ENCODE peak calls at places on chromosomes 11 and 22, in seven cellular contexts. B is aorta, U is body of pancreas, G is cardiac muscle cell, Q is ovary, S is lung, X is brain microvascular endothelial cell. C is an unnamed sample.

GRCh38 chr22:49850959-49851815 is 2.5 kb upstream of the ZBED4 start:
- DNase-seq in B (no peak), G (no peak), Q (no peak), S (no peak), X (no peak), U (no peak), C (no peak)

GRCh38 chr11:134510641-134511040 is 98.6 kb upstream of the B3GAT1 start:
- DNase-seq in S (no peak), U (no peak), Q (no peak), B (no peak), G (no peak), X (no peak), C (no peak)

GRCh38 chr22:19876314-19876940 is 21.8 kb upstream of the GNB1L start:
- DNase-seq in G (no peak), U (peak; percentile 4), X (no peak), B (peak; percentile 50), S (no peak), Q (peak; percentile 21), C (no peak)

GRCh38 chr11:69468236-69468635 is 13.2 kb upstream of the LINC01488 start:
- DNase-seq in Q (no peak), U (no peak), S (no peak), B (no peak), X (no peak), G (no peak), C (no peak)

GRCh38 chr11:100777118-100777517 is 90.0 kb downstream of the ARHGAP42 start:
- DNase-seq in B (no peak), U (no peak), X (no peak), S (no peak), G (no peak), Q (no peak), C (no peak)

GRCh38 chr11:73980001-73980960 is 2.4 kb downstream of the UCP2 start:
- DNase-seq in Q (no peak), U (peak; percentile 58), S (peak; percentile 58), X (no peak), B (peak; percentile 73), G (no peak), C (no peak)

GRCh38 chr11:115784796-115785521 is 280.7 kb upstream of the CADM1 start:
- DNase-seq in U (no peak), S (no peak), Q (no peak), B (no peak), X (no peak), G (no peak), C (no peak)

GRCh38 chr11:71948314-71949027 is 19.6 kb downstream of the RNF121 start:
- DNase-seq in G (peak; percentile 2), X (no peak), U (peak; percentile 78), B (no peak), Q (no peak), S (no peak), C (no peak)

GRCh38 chr22:29268511-29269229 is 602 bp downstream of the EWSR1 start:
- DNase-seq in B (peak; percentile 82), G (peak; percentile 86), U (peak; percentile 73), X (peak; percentile 41), Q (peak; percentile 81), S (peak; percentile 61), C (peak; percentile 22)

GRCh38 chr22:28547132-28547842 is 132.4 kb downstream of the TTC28 start:
- DNase-seq in G (peak; percentile 77), Q (no peak), U (no peak), B (no peak), S (no peak), X (no peak), C (peak; percentile 47)

GRCh38 chr11:61983419-61983818 is 16.0 kb upstream of the FTH1 start:
- DNase-seq in G (no peak), Q (no peak), S (no peak), B (peak; percentile 18), X (no peak), U (peak; percentile 96), C (no peak)

GRCh38 chr11:117816151-117816741 is 8.3 kb downstream of the FXYD2 start:
- DNase-seq in G (peak; percentile 30), U (peak; percentile 75), B (peak; percentile 58), S (no peak), X (peak; percentile 30), Q (no peak), C (no peak)

GRCh38 chr11:20015529-20016427 is 144.5 kb downstream of the DBX1 start:
- DNase-seq in G (peak; percentile 33), X (no peak), S (no peak), B (no peak), U (peak; percentile 47), Q (no peak), C (no peak)

GRCh38 chr11:43269229-43269928 is 42.4 kb upstream of the API5 start:
- DNase-seq in X (no peak), S (no peak), Q (no peak), B (no peak), G (no peak), U (no peak), C (no peak)

GRCh38 chr11:117752721-117753237 is 44.2 kb downstream of the DSCAML1 start:
- DNase-seq in S (no peak), X (no peak), B (no peak), G (no peak), Q (no peak), U (no peak), C (no peak)

GRCh38 chr22:50299724-50300619 is 7.5 kb downstream of the PLXNB2 start:
- DNase-seq in U (no peak), X (no peak), B (no peak), S (no peak), Q (no peak), G (no peak), C (no peak)

GRCh38 chr11:94880216-94880615 is 93.1 kb downstream of the CWC15 start:
- DNase-seq in S (peak; percentile 30), G (no peak), X (no peak), U (no peak), B (no peak), Q (no peak), C (no peak)

GRCh38 chr11:120432056-120433018 is 79.2 kb upstream of the GRIK4 start:
- DNase-seq in X (peak; percentile 99), G (peak; percentile 97), B (no peak), S (peak; percentile 68), U (no peak), Q (no peak), C (peak; percentile 98)

GRCh38 chr11:32706985-32707736 is 87.3 kb downstream of the CCDC73 start:
- DNase-seq in S (no peak), G (peak; percentile 55), X (no peak), B (no peak), U (no peak), Q (no peak), C (peak; percentile 49)

GRCh38 chr11:27187848-27188621 is 147.4 kb downstream of the BBOX1 start:
- DNase-seq in B (no peak), U (no peak), G (no peak), S (no peak), X (no peak), Q (no peak), C (no peak)

GRCh38 chr11:57484141-57484710 is 23.9 kb downstream of the RTN4RL2 start:
- DNase-seq in Q (no peak), B (no peak), G (no peak), X (no peak), U (no peak), S (no peak), C (no peak)

GRCh38 chr11:66420671-66421476 is at the start of gene NPAS4:
- DNase-seq in G (no peak), B (no peak), S (no peak), X (no peak), Q (no peak), U (peak; percentile 41), C (no peak)
- H3K4me3 ChIP-seq in G (peak within 1 kb of the TSS; percentile 14), B (no peak within 1 kb of the TSS), S (no peak within 1 kb of the TSS), X (no peak within 1 kb of the TSS), Q (no peak within 1 kb of the TSS), U (no peak within 1 kb of the TSS), C (no peak within 1 kb of the TSS)

GRCh38 chr11:104588975-104589374 is 309.3 kb downstream of the CASP12 start:
- DNase-seq in S (no peak), U (no peak), Q (no peak), X (no peak), G (peak; percentile 36), B (no peak), C (no peak)
- H3K4me3 ChIP-seq in S (no peak overlapping the region), U (no peak overlapping the region), Q (no peak overlapping the region), X (no peak overlapping the region), G (no peak overlapping the region), B (no peak overlapping the region), C (no peak overlapping the region)

DNA sequence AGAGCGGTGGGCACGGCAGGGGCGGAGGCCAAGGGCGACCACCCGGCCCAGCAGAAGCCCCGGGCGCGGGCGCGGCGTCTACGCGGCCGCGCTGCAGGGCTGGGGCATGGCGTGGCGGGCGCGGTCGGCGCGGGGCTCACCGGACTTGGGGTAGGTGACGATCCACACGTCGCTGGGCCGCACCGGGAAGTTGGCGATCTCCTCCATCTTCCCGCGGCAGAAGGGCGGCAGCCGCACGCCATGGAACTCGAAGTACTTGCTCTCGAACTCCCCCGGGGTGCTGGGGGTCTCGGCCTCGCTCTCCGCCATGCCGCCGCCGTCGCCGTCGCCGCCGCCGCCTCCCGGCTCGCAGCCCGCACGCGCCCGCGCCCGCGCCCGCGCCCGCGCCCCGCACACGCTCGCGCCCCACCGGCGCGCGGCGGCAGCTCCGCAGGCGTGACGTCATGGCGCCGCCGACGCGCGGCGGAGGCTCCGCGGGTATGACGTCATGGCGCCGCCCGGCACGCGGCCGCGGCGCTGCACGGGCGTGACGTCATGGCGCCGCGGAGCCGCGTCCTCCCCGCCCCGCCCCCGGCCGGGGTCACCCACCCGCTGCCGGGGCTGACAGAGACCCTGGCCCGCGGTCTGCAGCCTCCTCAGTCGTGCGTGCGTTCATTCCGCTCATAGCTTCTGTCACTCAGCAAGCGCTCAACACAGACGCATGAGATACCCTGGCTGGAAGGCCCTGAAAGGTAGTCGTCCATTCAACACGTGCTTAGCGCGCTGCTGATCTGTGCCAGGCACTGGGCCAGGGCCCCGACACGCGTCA is at the start of gene SULT4A1:
- DNase-seq in U (peak; percentile 37), X (no peak), S (no peak), G (peak; percentile 63), Q (peak; percentile 29), B (no peak), C (no peak)
- H3K4me3 ChIP-seq in U (no peak within 1 kb of the TSS), X (peak within 1 kb of the TSS; percentile 43), S (no peak within 1 kb of the TSS), G (peak within 1 kb of the TSS; percentile 50), Q (no peak within 1 kb of the TSS), B (no peak within 1 kb of the TSS), C (peak within 1 kb of the TSS; percentile 62)

GRCh38 chr11:118935381-118935780 is 9.7 kb upstream of the BCL9L start:
- DNase-seq in U (no peak), B (peak; percentile 24), S (no peak), Q (no peak), G (no peak), X (no peak), C (no peak)

GRCh38 chr11:118929496-118930151 is 3.9 kb upstream of the BCL9L start:
- DNase-seq in X (peak; percentile 75), B (peak; percentile 95), Q (peak; percentile 91), S (peak; percentile 90), G (peak; percentile 94), U (peak; percentile 93), C (no peak)

GRCh38 chr11:118930152-118930712 is 4.5 kb upstream of the BCL9L start:
- DNase-seq in X (peak; percentile 69), S (peak; percentile 92), B (peak; percentile 84), G (peak; percentile 76), U (peak; percentile 97), Q (peak; percentile 87), C (no peak)

GRCh38 chr11:118931576-118931975 is 5.8 kb upstream of the BCL9L start:
- DNase-seq in U (no peak), S (no peak), X (no peak), Q (no peak), B (no peak), G (no peak), C (no peak)

DNA sequence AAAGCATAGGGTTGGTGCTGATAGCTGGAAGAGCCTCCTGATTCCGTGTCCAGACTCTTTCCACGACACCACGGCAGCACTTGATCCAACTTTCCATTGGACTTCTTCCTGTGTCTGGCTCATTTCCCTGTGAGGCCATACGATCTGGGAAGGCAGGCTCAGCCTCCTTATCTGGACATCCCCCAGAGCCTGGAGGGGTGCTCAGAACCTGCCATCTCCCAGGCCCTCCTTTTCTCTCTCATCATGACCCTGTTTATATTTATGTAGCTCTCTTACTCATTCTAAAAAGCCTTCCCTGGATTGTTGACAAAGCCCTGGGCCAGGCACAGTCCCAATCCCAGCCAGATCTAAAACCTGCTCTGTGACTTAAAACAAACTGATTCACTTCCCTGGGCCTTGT is 7.8 kb upstream of the BCL9L start:
- DNase-seq in Q (peak; percentile 38), G (peak; percentile 29), B (peak; percentile 52), U (peak; percentile 35), X (no peak), S (no peak), C (no peak)
- H3K4me3 ChIP-seq in Q (no peak overlapping the region), G (no peak overlapping the region), B (no peak overlapping the region), U (no peak overlapping the region), X (no peak overlapping the region), S (no peak overlapping the region), C (no peak overlapping the region)